ENCODE peak calls at places on chromosome 11, in four cellular contexts. One of them, this sample, is unnamed.
A peak's percentile ranks its signal among the peaks of the same experiment; 100 is the strongest.

GRCh38 chr11:70203749-70204465 is 811 bp downstream of the FADD start:
- DNase-seq in LNCaP clone FGC: no peak
- DNase-seq in AG04450: peak; percentile 46
- DNase-seq in upper lobe of right lung: peak; percentile 69
- DNase-seq in this sample: peak; percentile 79

GRCh38 chr11:46065681-46066080 is 55.6 kb downstream of the PHF21A start:
- DNase-seq in LNCaP clone FGC: no peak
- DNase-seq in upper lobe of right lung: no peak
- DNase-seq in AG04450: no peak
- DNase-seq in this sample: no peak

GRCh38 chr11:80587906-80588305 is 1147.1 kb upstream of the TENM4 start:
- DNase-seq in upper lobe of right lung: no peak
- DNase-seq in LNCaP clone FGC: peak; percentile 98
- DNase-seq in AG04450: no peak
- DNase-seq in this sample: no peak

GRCh38 chr11:12206529-12206928 is 96.1 kb downstream of the MICAL2 start:
- DNase-seq in upper lobe of right lung: peak; percentile 35
- DNase-seq in AG04450: no peak
- DNase-seq in LNCaP clone FGC: no peak
- DNase-seq in this sample: no peak

GRCh38 chr11:44223261-44223660 is 86.7 kb downstream of the ALX4 start:
- DNase-seq in LNCaP clone FGC: no peak
- DNase-seq in upper lobe of right lung: no peak
- DNase-seq in AG04450: no peak
- DNase-seq in this sample: no peak

GRCh38 chr11:44083433-44083832 is 12.0 kb upstream of the EXT2 start:
- DNase-seq in upper lobe of right lung: no peak
- DNase-seq in AG04450: no peak
- DNase-seq in LNCaP clone FGC: no peak
- DNase-seq in this sample: no peak

GRCh38 chr11:16809901-16810668 is 71.6 kb downstream of the C11orf58 start:
- DNase-seq in upper lobe of right lung: no peak
- DNase-seq in LNCaP clone FGC: peak; percentile 76
- DNase-seq in AG04450: no peak
- DNase-seq in this sample: no peak

GRCh38 chr11:110438017-110438416 is 8.3 kb downstream of the FDX1 start:
- DNase-seq in AG04450: no peak
- DNase-seq in upper lobe of right lung: no peak
- DNase-seq in LNCaP clone FGC: no peak
- DNase-seq in this sample: no peak

GRCh38 chr11:47161134-47161854 is 15.4 kb downstream of the ARFGAP2 start:
- DNase-seq in upper lobe of right lung: no peak
- DNase-seq in AG04450: no peak
- DNase-seq in LNCaP clone FGC: no peak
- DNase-seq in this sample: peak; percentile 88

GRCh38 chr11:57321996-57322880 is 2.5 kb downstream of the TNKS1BP1 start:
- DNase-seq in AG04450: peak; percentile 95
- DNase-seq in upper lobe of right lung: peak; percentile 93
- DNase-seq in LNCaP clone FGC: peak; percentile 81
- DNase-seq in this sample: peak; percentile 58

GRCh38 chr11:121575963-121576290 is 123.2 kb upstream of the SORL1-AS1 start:
- DNase-seq in upper lobe of right lung: no peak
- DNase-seq in LNCaP clone FGC: no peak
- DNase-seq in AG04450: no peak
- DNase-seq in this sample: no peak

GRCh38 chr11:14114786-14115185 is 152.3 kb downstream of the SPON1 start:
- DNase-seq in upper lobe of right lung: no peak
- DNase-seq in AG04450: no peak
- DNase-seq in LNCaP clone FGC: no peak
- DNase-seq in this sample: no peak

GRCh38 chr11:110196241-110196754 is 100.1 kb downstream of the RDX start:
- DNase-seq in LNCaP clone FGC: no peak
- DNase-seq in upper lobe of right lung: no peak
- DNase-seq in AG04450: no peak
- DNase-seq in this sample: no peak

GRCh38 chr11:126115820-126116319 is 53.2 kb upstream of the CDON start:
- DNase-seq in upper lobe of right lung: peak; percentile 84
- DNase-seq in AG04450: peak; percentile 77
- DNase-seq in LNCaP clone FGC: peak; percentile 81
- DNase-seq in this sample: no peak

GRCh38 chr11:79438631-79439429 is 2.0 kb downstream of the TENM4 start:
- DNase-seq in upper lobe of right lung: peak; percentile 64
- DNase-seq in AG04450: no peak
- DNase-seq in LNCaP clone FGC: no peak
- DNase-seq in this sample: peak; percentile 51

GRCh38 chr11:74689666-74690065 is 41.6 kb downstream of the CHRDL2 start:
- DNase-seq in LNCaP clone FGC: no peak
- DNase-seq in AG04450: no peak
- DNase-seq in upper lobe of right lung: no peak
- DNase-seq in this sample: no peak

GRCh38 chr11:73463359-73463758 is 87.2 kb downstream of the RELT start:
- DNase-seq in AG04450: peak; percentile 26
- DNase-seq in upper lobe of right lung: no peak
- DNase-seq in LNCaP clone FGC: no peak
- DNase-seq in this sample: no peak

GRCh38 chr11:69653406-69653960 is 12.5 kb downstream of the CCND1 start:
- DNase-seq in AG04450: no peak
- DNase-seq in LNCaP clone FGC: no peak
- DNase-seq in upper lobe of right lung: peak; percentile 40
- DNase-seq in this sample: no peak

GRCh38 chr11:78660451-78660850 is 85.8 kb upstream of the NARS2 start:
- DNase-seq in AG04450: no peak
- DNase-seq in upper lobe of right lung: no peak
- DNase-seq in LNCaP clone FGC: no peak
- DNase-seq in this sample: no peak

GRCh38 chr11:26931248-26931631 is 62.7 kb upstream of the FIBIN start:
- DNase-seq in upper lobe of right lung: no peak
- DNase-seq in LNCaP clone FGC: no peak
- DNase-seq in AG04450: no peak
- DNase-seq in this sample: no peak

GRCh38 chr11:130816516-130816915 is 99.8 kb downstream of the SNX19 start:
- DNase-seq in upper lobe of right lung: no peak
- DNase-seq in AG04450: no peak
- DNase-seq in LNCaP clone FGC: no peak
- DNase-seq in this sample: no peak

GRCh38 chr11:47688101-47688500 is 27.1 kb downstream of the AGBL2 start:
- DNase-seq in AG04450: no peak
- DNase-seq in LNCaP clone FGC: no peak
- DNase-seq in upper lobe of right lung: peak; percentile 22
- DNase-seq in this sample: no peak

GRCh38 chr11:124238512-124238911 is 2.4 kb upstream of the OR8G1 start:
- DNase-seq in upper lobe of right lung: no peak
- DNase-seq in AG04450: no peak
- DNase-seq in LNCaP clone FGC: no peak
- DNase-seq in this sample: no peak

GRCh38 chr11:118744001-118744400 is 47.0 kb downstream of the DDX6 start:
- DNase-seq in upper lobe of right lung: no peak
- DNase-seq in AG04450: no peak
- DNase-seq in LNCaP clone FGC: no peak
- DNase-seq in this sample: no peak

GRCh38 chr11:12278766-12279671 is 98.4 kb upstream of the PARVA start:
- DNase-seq in AG04450: no peak
- DNase-seq in LNCaP clone FGC: no peak
- DNase-seq in upper lobe of right lung: no peak
- DNase-seq in this sample: no peak

GRCh38 chr11:28984216-28984615 is 876.0 kb downstream of the METTL15 start:
- DNase-seq in AG04450: no peak
- DNase-seq in LNCaP clone FGC: no peak
- DNase-seq in upper lobe of right lung: no peak
- DNase-seq in this sample: no peak

GRCh38 chr11:128135451-128135850 is 451.9 kb downstream of the ETS1 start:
- DNase-seq in LNCaP clone FGC: no peak
- DNase-seq in upper lobe of right lung: no peak
- DNase-seq in AG04450: no peak
- DNase-seq in this sample: no peak

GRCh38 chr11:73965076-73965763 is 14.4 kb downstream of the DNAJB13 start:
- DNase-seq in upper lobe of right lung: peak; percentile 54
- DNase-seq in LNCaP clone FGC: no peak
- DNase-seq in AG04450: no peak
- DNase-seq in this sample: no peak

GRCh38 chr11:33040127-33040861 is 922 bp downstream of the TCP11L1 start:
- DNase-seq in upper lobe of right lung: no peak
- DNase-seq in AG04450: no peak
- DNase-seq in LNCaP clone FGC: no peak
- DNase-seq in this sample: peak; percentile 71

DNA sequence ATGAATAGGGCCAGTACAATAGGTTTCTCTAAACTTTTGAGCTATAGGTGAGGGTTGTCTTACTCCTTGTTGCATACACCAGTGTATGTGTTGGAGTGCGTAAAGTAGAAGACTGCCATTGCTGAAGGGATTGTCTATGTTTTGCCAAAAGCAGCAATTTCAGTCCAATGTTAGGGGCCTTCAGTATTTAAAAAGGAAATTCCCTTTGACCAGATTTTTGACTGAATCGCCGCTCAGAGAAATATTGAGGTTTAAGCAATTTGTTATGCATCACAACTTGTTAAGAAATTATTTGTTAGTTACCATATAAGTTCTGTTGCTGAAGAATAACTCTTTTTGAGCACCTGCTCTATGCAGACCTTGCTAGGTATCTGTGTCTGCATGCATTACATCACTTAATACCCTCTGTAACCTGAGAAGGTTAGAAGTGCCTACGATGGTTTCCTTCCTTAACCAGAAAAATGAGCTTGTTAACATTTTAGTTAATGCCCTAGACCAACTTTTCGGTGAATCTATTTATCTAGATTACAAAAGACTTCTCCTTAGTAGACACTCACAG is 33.9 kb downstream of the MMP20 start:
- DNase-seq in LNCaP clone FGC: no peak
- DNase-seq in AG04450: no peak
- DNase-seq in upper lobe of right lung: no peak
- DNase-seq in this sample: no peak
- TF ChIP-seq CTCF in LNCaP clone FGC: no peak
- TF ChIP-seq CTCF in AG04450: no peak
- TF ChIP-seq CTCF in upper lobe of right lung: no peak
- TF ChIP-seq CTCF in this sample: no peak

GRCh38 chr11:4641501-4641900 is 2.3 kb upstream of the OR51E1 start:
- DNase-seq in AG04450: no peak
- DNase-seq in LNCaP clone FGC: no peak
- DNase-seq in upper lobe of right lung: no peak
- DNase-seq in this sample: no peak

GRCh38 chr11:4642043-4642442 is 1.7 kb upstream of the OR51E1 start:
- DNase-seq in upper lobe of right lung: no peak
- DNase-seq in AG04450: no peak
- DNase-seq in LNCaP clone FGC: no peak
- DNase-seq in this sample: no peak

GRCh38 chr11:4644233-4644632 is 451 bp downstream of the OR51E1 start:
- DNase-seq in upper lobe of right lung: no peak
- DNase-seq in LNCaP clone FGC: no peak
- DNase-seq in AG04450: no peak
- DNase-seq in this sample: no peak

GRCh38 chr11:4643084-4643483 is 698 bp upstream of the OR51E1 start:
- DNase-seq in AG04450: no peak
- DNase-seq in LNCaP clone FGC: no peak
- DNase-seq in upper lobe of right lung: no peak
- DNase-seq in this sample: no peak

DNA sequence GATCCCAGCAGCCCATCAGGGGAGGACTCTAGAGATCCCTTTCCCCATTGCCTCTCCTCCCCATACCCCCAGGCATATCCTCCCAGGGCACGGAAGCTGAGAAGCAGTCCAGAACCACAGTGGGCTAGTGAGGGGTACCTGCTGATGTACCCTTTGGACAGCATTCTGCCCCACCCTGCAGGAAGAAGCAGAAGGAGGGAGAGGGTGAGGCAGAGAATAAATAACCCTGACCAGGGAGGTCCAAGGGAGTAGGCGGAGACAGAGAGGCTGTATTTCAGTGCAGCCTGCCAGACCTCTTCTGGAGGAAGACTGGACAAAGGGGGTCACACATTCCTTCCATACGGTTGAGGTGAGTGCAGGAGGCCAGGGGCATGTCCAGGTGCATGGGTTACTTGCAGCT is at the start of gene OR51E1:
- DNase-seq in LNCaP clone FGC: no peak
- DNase-seq in upper lobe of right lung: no peak
- DNase-seq in AG04450: no peak
- DNase-seq in this sample: no peak
- TF ChIP-seq CTCF in LNCaP clone FGC: no peak
- TF ChIP-seq CTCF in upper lobe of right lung: no peak
- TF ChIP-seq CTCF in AG04450: no peak
- TF ChIP-seq CTCF in this sample: no peak

DNA sequence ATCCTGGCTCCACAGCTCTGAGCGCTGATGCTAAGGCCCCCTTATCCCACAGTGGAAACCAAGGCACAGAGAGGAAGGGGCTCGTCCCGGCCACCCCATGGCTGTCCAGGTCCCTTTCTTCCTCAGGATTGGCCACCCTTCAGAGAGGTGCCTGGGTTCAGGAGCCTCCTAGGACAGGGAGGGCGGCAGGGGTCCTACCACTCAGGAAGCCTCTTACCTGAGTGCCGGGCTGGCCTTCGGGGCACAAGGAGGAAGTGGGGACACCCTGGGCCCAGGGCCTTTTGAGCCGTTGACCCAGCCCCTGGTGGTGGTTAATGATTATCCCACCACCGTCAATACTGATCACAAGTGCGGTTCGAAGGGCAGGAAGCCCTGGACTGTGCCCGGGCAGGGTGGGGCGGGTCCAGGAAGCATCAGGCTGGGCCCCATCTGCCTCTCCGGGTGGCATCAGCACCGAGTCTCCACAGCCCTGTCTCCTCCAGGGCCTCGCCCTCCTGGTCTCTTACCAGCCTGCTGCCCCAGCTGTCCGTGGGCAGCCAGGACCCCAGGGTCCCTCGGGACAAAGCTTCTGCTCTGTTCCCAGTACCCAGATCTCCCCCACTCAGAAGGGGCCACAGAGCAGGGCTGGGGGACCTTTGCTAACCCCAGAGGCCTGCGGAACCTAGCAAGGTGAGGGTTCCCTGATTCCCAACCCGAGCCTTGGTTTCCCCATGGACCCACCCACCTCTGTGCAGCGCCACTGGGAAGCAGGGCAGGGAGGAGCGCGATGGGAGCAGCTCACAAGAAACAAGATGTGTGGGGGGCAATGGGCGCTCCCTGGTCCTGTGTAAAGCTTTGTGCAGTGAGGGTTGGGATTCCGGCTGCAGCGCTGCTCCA is 15.0 kb upstream of the EHD1 start:
- DNase-seq in AG04450: no peak
- DNase-seq in upper lobe of right lung: no peak
- DNase-seq in LNCaP clone FGC: no peak
- DNase-seq in this sample: no peak
- TF ChIP-seq CTCF in AG04450: no peak
- TF ChIP-seq CTCF in upper lobe of right lung: no peak
- TF ChIP-seq CTCF in LNCaP clone FGC: no peak
- TF ChIP-seq CTCF in this sample: peak; percentile 2

GRCh38 chr11:62601364-62602140 is at the start of gene MTA2:
- DNase-seq in upper lobe of right lung: peak; percentile 99
- DNase-seq in LNCaP clone FGC: peak; percentile 93
- DNase-seq in AG04450: peak; percentile 96
- DNase-seq in this sample: peak; percentile 99

GRCh38 chr11:62601114-62601363 is 626 bp downstream of the MTA2 start:
- DNase-seq in upper lobe of right lung: no peak
- DNase-seq in LNCaP clone FGC: no peak
- DNase-seq in AG04450: no peak
- DNase-seq in this sample: no peak

GRCh38 chr11:62603072-62603408 is 1.4 kb upstream of the MTA2 start:
- DNase-seq in LNCaP clone FGC: no peak
- DNase-seq in upper lobe of right lung: no peak
- DNase-seq in AG04450: no peak
- DNase-seq in this sample: no peak

GRCh38 chr11:62603771-62604170 is 2.1 kb upstream of the MTA2 start:
- DNase-seq in AG04450: no peak
- DNase-seq in LNCaP clone FGC: no peak
- DNase-seq in upper lobe of right lung: no peak
- DNase-seq in this sample: no peak

GRCh38 chr11:62602141-62603071 is 741 bp upstream of the MTA2 start:
- DNase-seq in AG04450: no peak
- DNase-seq in LNCaP clone FGC: no peak
- DNase-seq in upper lobe of right lung: peak; percentile 85
- DNase-seq in this sample: peak; percentile 59
- TF ChIP-seq CTCF in AG04450: no peak
- TF ChIP-seq CTCF in LNCaP clone FGC: no peak
- TF ChIP-seq CTCF in upper lobe of right lung: no peak
- TF ChIP-seq CTCF in this sample: no peak

This sample was measured in GM13977.